ENCODE peak calls at places on chromosomes 5 and 9, in ten cellular contexts. One of them, this sample, is unnamed.

GRCh38 chr5:172541119-172541763 is 86.9 kb upstream of the SH3PXD2B start:
- DNase-seq in PC-9: no peak
- DNase-seq in HFF-Myc: no peak
- DNase-seq in transverse colon: no peak
- DNase-seq in A549: no peak
- DNase-seq in cardiac fibroblast: no peak
- DNase-seq in iPS DF 6.9: no peak
- DNase-seq in BE2C: peak
- DNase-seq in suprapubic skin: no peak
- DNase-seq in aorta: no peak
- DNase-seq in this sample: no peak

GRCh38 chr5:61139094-61139873 is 23.0 kb downstream of the SMIM15 start:
- DNase-seq in BE2C: peak
- DNase-seq in cardiac fibroblast: peak
- DNase-seq in iPS DF 6.9: no peak
- DNase-seq in transverse colon: no peak
- DNase-seq in aorta: no peak
- DNase-seq in HFF-Myc: no peak
- DNase-seq in A549: no peak
- DNase-seq in PC-9: no peak
- DNase-seq in suprapubic skin: no peak
- DNase-seq in this sample: no peak

GRCh38 chr9:71985070-71985956 is 73.9 kb downstream of the C9orf85 start:
- DNase-seq in cardiac fibroblast: no peak
- DNase-seq in iPS DF 6.9: peak
- DNase-seq in BE2C: no peak
- DNase-seq in aorta: no peak
- DNase-seq in A549: no peak
- DNase-seq in PC-9: no peak
- DNase-seq in suprapubic skin: no peak
- DNase-seq in transverse colon: no peak
- DNase-seq in HFF-Myc: no peak
- DNase-seq in this sample: no peak

GRCh38 chr9:116087246-116087645 is 66.3 kb upstream of the PAPPA start:
- DNase-seq in cardiac fibroblast: peak
- DNase-seq in iPS DF 6.9: no peak
- DNase-seq in BE2C: no peak
- DNase-seq in transverse colon: no peak
- DNase-seq in HFF-Myc: no peak
- DNase-seq in A549: peak
- DNase-seq in aorta: peak
- DNase-seq in suprapubic skin: no peak
- DNase-seq in PC-9: peak
- DNase-seq in this sample: peak

GRCh38 chr5:175700991-175701390 is 43.1 kb downstream of the HRH2 start:
- DNase-seq in cardiac fibroblast: no peak
- DNase-seq in A549: peak
- DNase-seq in suprapubic skin: peak
- DNase-seq in BE2C: no peak
- DNase-seq in transverse colon: no peak
- DNase-seq in aorta: peak
- DNase-seq in PC-9: no peak
- DNase-seq in HFF-Myc: no peak
- DNase-seq in iPS DF 6.9: no peak
- DNase-seq in this sample: no peak

GRCh38 chr5:164012376-164012775 is 507.0 kb downstream of the MAT2B start:
- DNase-seq in BE2C: no peak
- DNase-seq in suprapubic skin: no peak
- DNase-seq in transverse colon: no peak
- DNase-seq in HFF-Myc: no peak
- DNase-seq in PC-9: no peak
- DNase-seq in aorta: no peak
- DNase-seq in A549: no peak
- DNase-seq in cardiac fibroblast: no peak
- DNase-seq in iPS DF 6.9: no peak
- DNase-seq in this sample: no peak

GRCh38 chr9:126173929-126174328 is 152.7 kb upstream of the MVB12B start:
- DNase-seq in transverse colon: no peak
- DNase-seq in iPS DF 6.9: no peak
- DNase-seq in cardiac fibroblast: no peak
- DNase-seq in A549: no peak
- DNase-seq in BE2C: no peak
- DNase-seq in PC-9: no peak
- DNase-seq in aorta: no peak
- DNase-seq in HFF-Myc: no peak
- DNase-seq in suprapubic skin: no peak
- DNase-seq in this sample: no peak

GRCh38 chr9:116574027-116574679 is 113.0 kb upstream of the TRIM32 start:
- DNase-seq in cardiac fibroblast: peak
- DNase-seq in A549: no peak
- DNase-seq in HFF-Myc: no peak
- DNase-seq in aorta: no peak
- DNase-seq in transverse colon: peak
- DNase-seq in PC-9: peak
- DNase-seq in suprapubic skin: no peak
- DNase-seq in iPS DF 6.9: no peak
- DNase-seq in BE2C: peak
- DNase-seq in this sample: no peak

GRCh38 chr5:53965459-53965858 is 344.9 kb downstream of the ARL15 start:
- DNase-seq in aorta: no peak
- DNase-seq in suprapubic skin: no peak
- DNase-seq in iPS DF 6.9: no peak
- DNase-seq in cardiac fibroblast: peak
- DNase-seq in PC-9: no peak
- DNase-seq in HFF-Myc: no peak
- DNase-seq in A549: no peak
- DNase-seq in BE2C: no peak
- DNase-seq in transverse colon: no peak
- DNase-seq in this sample: no peak

GRCh38 chr5:142817961-142818431 is 47.8 kb downstream of the ARHGAP26 start:
- DNase-seq in iPS DF 6.9: no peak
- DNase-seq in aorta: no peak
- DNase-seq in transverse colon: peak
- DNase-seq in suprapubic skin: no peak
- DNase-seq in A549: no peak
- DNase-seq in BE2C: no peak
- DNase-seq in cardiac fibroblast: peak
- DNase-seq in PC-9: no peak
- DNase-seq in HFF-Myc: no peak
- DNase-seq in this sample: peak

GRCh38 chr5:67009028-67009427 is 187.6 kb downstream of the CD180 start:
- DNase-seq in BE2C: no peak
- DNase-seq in transverse colon: no peak
- DNase-seq in suprapubic skin: no peak
- DNase-seq in cardiac fibroblast: no peak
- DNase-seq in HFF-Myc: no peak
- DNase-seq in aorta: no peak
- DNase-seq in iPS DF 6.9: no peak
- DNase-seq in PC-9: peak
- DNase-seq in A549: no peak
- DNase-seq in this sample: no peak

GRCh38 chr5:67003906-67004729 is 192.5 kb downstream of the CD180 start:
- DNase-seq in BE2C: peak
- DNase-seq in iPS DF 6.9: peak
- DNase-seq in A549: peak
- DNase-seq in PC-9: peak
- DNase-seq in cardiac fibroblast: peak
- DNase-seq in suprapubic skin: peak
- DNase-seq in transverse colon: peak
- DNase-seq in aorta: peak
- DNase-seq in HFF-Myc: peak
- DNase-seq in this sample: peak

GRCh38 chr5:67003373-67003905 is 193.2 kb downstream of the CD180 start:
- DNase-seq in HFF-Myc: no peak
- DNase-seq in suprapubic skin: no peak
- DNase-seq in cardiac fibroblast: no peak
- DNase-seq in PC-9: no peak
- DNase-seq in BE2C: no peak
- DNase-seq in aorta: no peak
- DNase-seq in A549: no peak
- DNase-seq in transverse colon: no peak
- DNase-seq in iPS DF 6.9: no peak
- DNase-seq in this sample: no peak

GRCh38 chr5:67004730-67005350 is 191.8 kb downstream of the CD180 start:
- DNase-seq in transverse colon: no peak
- DNase-seq in iPS DF 6.9: no peak
- DNase-seq in aorta: no peak
- DNase-seq in BE2C: no peak
- DNase-seq in cardiac fibroblast: no peak
- DNase-seq in suprapubic skin: no peak
- DNase-seq in HFF-Myc: no peak
- DNase-seq in PC-9: no peak
- DNase-seq in A549: no peak
- DNase-seq in this sample: no peak

GRCh38 chr5:67006152-67006848 is 190.3 kb downstream of the CD180 start:
- DNase-seq in HFF-Myc: no peak
- DNase-seq in iPS DF 6.9: no peak
- DNase-seq in PC-9: no peak
- DNase-seq in transverse colon: no peak
- DNase-seq in aorta: no peak
- DNase-seq in BE2C: no peak
- DNase-seq in cardiac fibroblast: no peak
- DNase-seq in A549: no peak
- DNase-seq in suprapubic skin: no peak
- DNase-seq in this sample: no peak
- H3K4me3 ChIP-seq in HFF-Myc: no peak
- H3K4me3 ChIP-seq in iPS DF 6.9: no peak
- H3K4me3 ChIP-seq in PC-9: peak
- H3K4me3 ChIP-seq in transverse colon: no peak
- H3K4me3 ChIP-seq in aorta: peak
- H3K4me3 ChIP-seq in BE2C: no peak
- H3K4me3 ChIP-seq in cardiac fibroblast: no peak
- H3K4me3 ChIP-seq in A549: no peak
- H3K4me3 ChIP-seq in suprapubic skin: peak
- H3K4me3 ChIP-seq in this sample: no peak

DNA sequence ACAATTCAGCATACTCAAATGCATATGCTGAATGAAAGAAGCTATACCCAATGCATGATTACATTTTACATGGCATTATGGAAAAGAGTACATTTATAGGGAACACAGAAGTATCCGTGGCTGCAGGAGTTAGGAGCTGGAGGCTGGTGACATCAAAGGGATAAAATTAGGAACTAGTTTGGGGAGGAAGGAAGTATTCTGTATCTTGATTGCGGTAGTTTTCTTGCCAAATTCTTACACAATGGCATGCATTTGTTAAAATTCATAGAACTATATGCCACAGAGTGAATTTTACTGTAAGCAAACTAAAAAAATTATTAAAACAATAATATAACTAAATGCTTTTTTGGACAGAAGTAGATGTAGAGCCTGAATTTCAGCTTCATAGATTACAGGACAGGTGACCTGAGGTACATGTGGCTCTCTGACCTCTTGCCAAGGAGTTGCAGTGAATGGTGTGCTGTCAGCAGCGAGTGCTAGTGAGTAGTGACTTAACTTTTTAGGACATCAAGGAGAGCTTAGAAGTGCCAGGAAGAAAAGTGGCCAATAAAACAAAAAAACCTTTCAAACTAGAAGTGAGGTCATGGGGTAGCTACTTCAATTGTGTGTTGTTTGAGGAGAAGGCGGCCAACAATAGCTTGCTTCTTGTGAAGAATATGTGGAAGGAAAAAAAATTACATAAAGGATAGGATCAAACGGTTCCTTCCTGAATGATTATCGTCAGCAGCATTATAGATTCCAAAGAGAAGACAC is 514.9 kb upstream of the CLINT1 start:
- DNase-seq in suprapubic skin: no peak
- DNase-seq in transverse colon: no peak
- DNase-seq in BE2C: no peak
- DNase-seq in cardiac fibroblast: no peak
- DNase-seq in PC-9: no peak
- DNase-seq in HFF-Myc: no peak
- DNase-seq in aorta: no peak
- DNase-seq in iPS DF 6.9: no peak
- DNase-seq in A549: no peak
- DNase-seq in this sample: no peak
- H3K4me3 ChIP-seq in suprapubic skin: no peak
- H3K4me3 ChIP-seq in transverse colon: no peak
- H3K4me3 ChIP-seq in BE2C: no peak
- H3K4me3 ChIP-seq in cardiac fibroblast: no peak
- H3K4me3 ChIP-seq in PC-9: no peak
- H3K4me3 ChIP-seq in HFF-Myc: no peak
- H3K4me3 ChIP-seq in aorta: no peak
- H3K4me3 ChIP-seq in iPS DF 6.9: no peak
- H3K4me3 ChIP-seq in A549: no peak
- H3K4me3 ChIP-seq in this sample: no peak

DNA sequence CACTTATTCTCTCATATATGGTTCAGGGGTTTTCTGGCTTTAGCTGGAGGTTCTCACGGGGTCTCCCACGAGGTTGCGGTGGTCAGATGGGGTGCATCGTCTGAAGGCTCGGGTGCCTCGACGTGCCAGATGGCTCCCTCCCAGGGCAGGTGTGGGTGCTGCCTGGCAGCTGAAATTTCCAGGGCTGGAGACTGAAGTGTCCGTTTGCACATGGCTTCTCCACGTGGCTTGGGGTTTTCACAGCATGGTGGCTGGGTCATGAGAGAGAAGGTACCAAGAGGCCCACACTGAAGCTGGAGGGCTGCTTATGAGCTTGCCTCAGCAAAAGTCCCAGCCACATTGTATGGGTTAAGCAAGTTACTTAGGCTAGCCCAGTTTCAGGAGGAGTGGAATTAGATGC is 218.6 kb downstream of the AGTPBP1 start:
- DNase-seq in cardiac fibroblast: no peak
- DNase-seq in suprapubic skin: no peak
- DNase-seq in PC-9: no peak
- DNase-seq in HFF-Myc: no peak
- DNase-seq in BE2C: no peak
- DNase-seq in transverse colon: no peak
- DNase-seq in A549: no peak
- DNase-seq in iPS DF 6.9: no peak
- DNase-seq in aorta: no peak
- DNase-seq in this sample: no peak
- H3K4me3 ChIP-seq in cardiac fibroblast: peak
- H3K4me3 ChIP-seq in suprapubic skin: peak
- H3K4me3 ChIP-seq in PC-9: no peak
- H3K4me3 ChIP-seq in HFF-Myc: no peak
- H3K4me3 ChIP-seq in BE2C: peak
- H3K4me3 ChIP-seq in transverse colon: no peak
- H3K4me3 ChIP-seq in A549: peak
- H3K4me3 ChIP-seq in iPS DF 6.9: no peak
- H3K4me3 ChIP-seq in aorta: no peak
- H3K4me3 ChIP-seq in this sample: no peak

DNA sequence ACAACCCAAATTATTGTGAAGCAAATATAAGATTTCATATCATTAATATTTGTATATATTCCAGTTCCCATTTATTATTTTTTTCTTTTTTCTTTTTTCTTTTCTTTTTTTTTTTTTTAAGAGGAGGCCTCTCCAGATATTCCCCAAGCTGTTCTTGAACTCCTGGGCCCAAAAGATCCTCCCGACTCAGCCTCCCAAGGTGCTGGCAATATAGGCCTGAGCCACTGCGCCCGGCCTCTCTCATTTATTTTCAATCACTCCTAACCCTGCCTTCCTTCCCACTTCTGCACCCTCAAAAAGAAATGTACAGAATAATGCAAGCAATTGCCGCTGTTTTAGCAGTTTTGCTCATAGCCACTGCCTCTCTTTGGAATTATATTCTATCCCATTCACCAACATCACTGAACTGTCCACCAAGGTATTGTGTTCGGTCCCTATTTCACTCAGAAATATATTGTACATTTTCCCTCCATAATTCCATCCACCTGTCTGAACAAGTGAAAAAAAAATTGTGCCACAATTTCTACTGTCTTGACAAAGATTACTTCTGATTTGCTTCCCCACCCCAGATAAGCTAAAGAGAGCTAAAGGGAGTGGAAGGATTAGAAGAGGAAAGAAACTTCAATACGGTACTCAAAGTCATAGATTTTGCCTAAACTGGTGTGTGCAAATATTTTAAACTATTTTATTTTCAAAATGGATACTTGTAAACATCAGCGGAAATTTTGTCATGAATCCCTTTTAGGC is 1.9 kb downstream of the FNBP1 start:
- DNase-seq in transverse colon: no peak
- DNase-seq in cardiac fibroblast: no peak
- DNase-seq in HFF-Myc: no peak
- DNase-seq in suprapubic skin: no peak
- DNase-seq in PC-9: no peak
- DNase-seq in iPS DF 6.9: no peak
- DNase-seq in A549: no peak
- DNase-seq in aorta: no peak
- DNase-seq in BE2C: no peak
- DNase-seq in this sample: no peak
- H3K4me3 ChIP-seq in transverse colon: peak
- H3K4me3 ChIP-seq in cardiac fibroblast: peak
- H3K4me3 ChIP-seq in HFF-Myc: peak
- H3K4me3 ChIP-seq in suprapubic skin: peak
- H3K4me3 ChIP-seq in PC-9: peak
- H3K4me3 ChIP-seq in iPS DF 6.9: no peak
- H3K4me3 ChIP-seq in A549: no peak
- H3K4me3 ChIP-seq in aorta: no peak
- H3K4me3 ChIP-seq in BE2C: peak
- H3K4me3 ChIP-seq in this sample: peak

This sample was measured in prostate gland.